ENCODE peak calls at places on chromosomes 3 and 15, in seven cellular contexts. Y, D, Z, P, E, I and G are unnamed samples.

GRCh38 chr15:92665100-92665555 is 9.6 kb upstream of the FAM174B start:
- DNase-seq in Z (no peak), Y (no peak), P (no peak), D (no peak), E (peak), I (no peak), G (peak)

GRCh38 chr3:149529099-149529498 is 54.6 kb downstream of the TM4SF4 start:
- DNase-seq in P (no peak), Y (no peak), I (no peak), D (no peak), Z (no peak), E (no peak), G (no peak)

GRCh38 chr15:94164202-94164807 is 67.1 kb upstream of the MCTP2 start:
- DNase-seq in Y (peak), E (peak), D (peak), P (peak), I (no peak), Z (no peak), G (no peak)

GRCh38 chr3:33277193-33277882 is at the start of gene FBXL2:
- DNase-seq in P (peak), D (peak), Z (peak), I (peak), Y (peak), E (peak), G (no peak)

GRCh38 chr3:185216587-185216918 is 37.3 kb downstream of the EHHADH start:
- DNase-seq in D (no peak), Z (peak), E (no peak), P (no peak), Y (no peak), I (peak), G (no peak)

GRCh38 chr3:21750831-21751391 is at the start of gene ZNF385D:
- DNase-seq in P (peak), I (peak), Y (peak), E (peak), Z (peak), D (peak), G (no peak)

GRCh38 chr15:65086680-65087111 is 10.2 kb downstream of the KBTBD13 start:
- DNase-seq in E (no peak), I (peak), Y (no peak), Z (no peak), P (no peak), D (no peak), G (no peak)

GRCh38 chr15:39549912-39550311 is 31.0 kb upstream of the THBS1 start:
- DNase-seq in Y (no peak), E (no peak), P (no peak), I (peak), Z (no peak), D (no peak), G (no peak)

GRCh38 chr15:36591534-36592411 is 12.3 kb downstream of the CDIN1 start:
- DNase-seq in D (no peak), E (no peak), Z (no peak), I (no peak), P (peak), Y (no peak), G (no peak)

GRCh38 chr15:77510066-77511044 is 89.7 kb downstream of the HMG20A start:
- DNase-seq in E (peak), D (no peak), I (no peak), P (no peak), Z (no peak), Y (no peak), G (no peak)

GRCh38 chr3:155032918-155033317 is 47.2 kb upstream of the MME start:
- DNase-seq in Z (no peak), I (no peak), E (no peak), P (no peak), D (no peak), Y (no peak), G (no peak)

GRCh38 chr3:156743859-156744258 is 69.5 kb downstream of the TIPARP start:
- DNase-seq in E (no peak), D (no peak), Y (no peak), P (no peak), I (no peak), Z (no peak), G (no peak)

GRCh38 chr15:34122771-34123183 is 20.9 kb downstream of the PGBD4 start:
- DNase-seq in E (no peak), P (no peak), D (peak), I (no peak), Z (no peak), Y (no peak), G (peak)

GRCh38 chr3:13069495-13069894 is 3.7 kb downstream of the IQSEC1 start:
- DNase-seq in P (no peak), D (no peak), Z (no peak), E (no peak), Y (no peak), I (no peak), G (peak)

GRCh38 chr3:50264964-50265485 is 3.9 kb upstream of the SEMA3B start:
- DNase-seq in Y (no peak), P (no peak), E (peak), Z (no peak), I (no peak), D (no peak), G (no peak)

GRCh38 chr3:107198522-107199271 is 178.5 kb upstream of the CCDC54 start:
- DNase-seq in Y (no peak), D (peak), Z (no peak), I (no peak), P (peak), E (no peak), G (no peak)

GRCh38 chr3:120506828-120507774 is 56.3 kb upstream of the FSTL1 start:
- DNase-seq in D (peak), P (no peak), E (peak), I (no peak), Y (no peak), Z (no peak), G (no peak)

GRCh38 chr15:69084404-69085030 is 70.0 kb downstream of the NOX5 start:
- DNase-seq in I (no peak), P (no peak), D (no peak), Z (no peak), E (no peak), Y (no peak), G (no peak)

GRCh38 chr3:48024401-48024800 is 8.2 kb upstream of the MAP4 start:
- DNase-seq in Z (no peak), Y (no peak), E (no peak), D (no peak), P (no peak), I (no peak), G (no peak)

GRCh38 chr3:161132391-161132790 is 27.2 kb upstream of the B3GALNT1 start:
- DNase-seq in P (no peak), D (no peak), E (no peak), I (no peak), Y (no peak), Z (no peak), G (no peak)

GRCh38 chr3:21649519-21649918 is 101.5 kb downstream of the ZNF385D start:
- DNase-seq in Y (no peak), P (no peak), I (no peak), D (no peak), E (no peak), Z (no peak), G (no peak)

GRCh38 chr3:185069583-185070030 is 83.3 kb downstream of the C3orf70 start:
- DNase-seq in Y (peak), D (no peak), P (no peak), E (no peak), I (no peak), Z (no peak), G (no peak)

GRCh38 chr15:49063402-49064280 is 17.4 kb upstream of the SECISBP2L start:
- DNase-seq in Z (no peak), D (no peak), E (no peak), Y (no peak), P (no peak), I (no peak), G (no peak)

GRCh38 chr15:71634820-71635219 is 175.5 kb upstream of the NR2E3 start:
- DNase-seq in E (no peak), I (no peak), Z (no peak), D (no peak), Y (no peak), P (no peak), G (no peak)

GRCh38 chr3:152621006-152621868 is 213.7 kb upstream of the P2RY1 start:
- DNase-seq in E (no peak), I (no peak), Y (no peak), P (no peak), Z (no peak), D (no peak), G (no peak)

GRCh38 chr3:58965870-58966269 is 84.0 kb downstream of the CFAP20DC start:
- DNase-seq in I (no peak), Z (no peak), Y (no peak), E (no peak), P (no peak), D (peak), G (no peak)

GRCh38 chr15:62150445-62150844 is 14.6 kb downstream of the C2CD4B start:
- DNase-seq in Z (no peak), I (no peak), P (no peak), Y (no peak), E (no peak), D (no peak), G (no peak)

GRCh38 chr3:4821975-4822374 is 157.3 kb upstream of the BHLHE40 start:
- DNase-seq in D (no peak), Y (no peak), P (no peak), Z (no peak), E (no peak), I (no peak), G (no peak)

GRCh38 chr3:141413387-141414140 is 45.3 kb downstream of the ZBTB38 start:
- DNase-seq in I (no peak), E (no peak), Z (no peak), D (no peak), Y (no peak), P (no peak), G (no peak)

GRCh38 chr3:57060089-57060829 is at the start of gene SPATA12:
- DNase-seq in Y (peak), Z (peak), E (peak), D (peak), P (peak), I (peak), G (no peak)

GRCh38 chr3:187318819-187319616 is 27.5 kb upstream of the MASP1 start:
- DNase-seq in E (peak), Y (peak), Z (no peak), D (peak), P (peak), I (no peak), G (no peak)